ENCODE peak calls at places on chromosomes 11 and 22, in six cellular contexts. K, P, L, R, F and O are unnamed samples.

GRCh38 chr11:5258543-5259262 is 4.1 kb upstream of the HBG2 start:
- DNase-seq in F (no peak), P (no peak), L (no peak), R (no peak), K (no peak), O (no peak)

GRCh38 chr11:122159173-122159701 is 43.2 kb upstream of the BLID start:
- DNase-seq in R (no peak), F (no peak), L (peak; percentile 43), P (peak; percentile 23), K (no peak), O (no peak)

GRCh38 chr11:472272-472671 is 22.2 kb downstream of the PTDSS2 start:
- DNase-seq in R (no peak), F (no peak), P (no peak), K (no peak), L (no peak), O (no peak)

GRCh38 chr11:87007938-87008337 is 29.8 kb upstream of the TMEM135 start:
- DNase-seq in L (no peak), K (no peak), P (no peak), R (no peak), F (no peak), O (no peak)

GRCh38 chr11:117490019-117490679 is 162.5 kb downstream of the CEP164 start:
- DNase-seq in P (no peak), F (no peak), K (no peak), L (no peak), R (no peak), O (no peak)

GRCh38 chr11:837189-837989 is 4.6 kb downstream of the CD151 start:
- DNase-seq in K (no peak), L (no peak), P (no peak), F (no peak), R (no peak), O (no peak)

GRCh38 chr11:45816614-45817013 is 11.7 kb downstream of the SLC35C1 start:
- DNase-seq in F (no peak), P (no peak), K (no peak), R (peak; percentile 19), L (no peak), O (no peak)

GRCh38 chr11:93895106-93895862 is 44.9 kb upstream of the VSTM5 start:
- DNase-seq in L (no peak), F (no peak), K (peak; percentile 37), P (peak; percentile 53), R (no peak), O (no peak)

GRCh38 chr11:2694495-2694894 is 5.3 kb downstream of the KCNQ1OT1 start:
- DNase-seq in K (no peak), L (no peak), F (no peak), P (no peak), R (no peak), O (peak; percentile 0)

GRCh38 chr11:115178705-115179104 is 325.5 kb downstream of the CADM1 start:
- DNase-seq in K (no peak), P (no peak), F (no peak), R (no peak), L (no peak), O (no peak)

GRCh38 chr11:74783241-74783871 is 34.7 kb downstream of the RNF169 start:
- DNase-seq in P (peak; percentile 18), R (no peak), F (no peak), K (no peak), L (no peak), O (peak; percentile 29)

GRCh38 chr11:77557553-77557952 is 32.2 kb upstream of the AQP11 start:
- DNase-seq in P (peak; percentile 61), R (no peak), F (no peak), L (no peak), K (peak; percentile 33), O (no peak)

GRCh38 chr11:777288-778255 is at the start of gene GATD1:
- DNase-seq in F (peak; percentile 95), R (peak; percentile 95), K (peak; percentile 73), P (peak; percentile 87), L (peak; percentile 94), O (peak; percentile 82)

GRCh38 chr22:43395296-43395695 is 16.5 kb upstream of the MPPED1 start:
- DNase-seq in P (no peak), L (no peak), K (no peak), F (no peak), R (no peak), O (no peak)

DNA sequence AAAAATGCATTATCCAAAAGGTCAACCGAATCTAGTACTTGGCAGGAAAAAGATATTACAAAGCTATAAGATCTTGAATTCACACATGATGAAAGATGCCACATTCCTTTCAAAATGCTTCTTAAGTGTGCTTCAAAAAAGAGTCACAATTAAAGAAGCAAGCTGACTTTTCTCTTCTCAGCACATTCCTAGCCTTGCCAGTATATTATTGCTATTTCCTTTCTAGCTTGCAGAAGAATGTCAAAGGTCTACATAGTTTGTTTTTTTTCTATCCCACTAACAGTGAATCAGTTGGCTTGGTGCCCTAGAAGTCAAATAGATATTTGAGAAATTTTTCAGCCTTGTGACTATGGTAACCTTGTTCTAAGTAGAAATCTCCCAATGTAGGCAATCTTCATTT is 56.8 kb downstream of the GUCY1A2 start:
- DNase-seq in P (peak; percentile 53), K (no peak), F (no peak), L (no peak), R (no peak), O (no peak)
- H3K4me1 ChIP-seq in P (peaks cover 15% of the 10 kb centered on the region), K (no peaks in the 10 kb centered on the region), F (no peaks in the 10 kb centered on the region), L (peaks cover 4% of the 10 kb centered on the region), R (no peaks in the 10 kb centered on the region), O (no peaks in the 10 kb centered on the region)

GRCh38 chr11:62853279-62853965 is 14.0 kb upstream of the WDR74 start:
- DNase-seq in P (no peak), K (no peak), L (no peak), F (no peak), R (no peak), O (no peak)

GRCh38 chr11:62851807-62852522 is 12.6 kb upstream of the WDR74 start:
- DNase-seq in P (no peak), R (no peak), K (peak; percentile 50), L (no peak), F (no peak), O (no peak)

GRCh38 chr11:62854013-62854824 is 14.8 kb upstream of the WDR74 start:
- DNase-seq in R (no peak), K (no peak), F (no peak), P (no peak), L (no peak), O (no peak)

GRCh38 chr11:62850911-62851806 is 11.8 kb upstream of the WDR74 start:
- DNase-seq in L (no peak), K (peak; percentile 43), R (no peak), P (peak; percentile 51), F (no peak), O (no peak)

DNA sequence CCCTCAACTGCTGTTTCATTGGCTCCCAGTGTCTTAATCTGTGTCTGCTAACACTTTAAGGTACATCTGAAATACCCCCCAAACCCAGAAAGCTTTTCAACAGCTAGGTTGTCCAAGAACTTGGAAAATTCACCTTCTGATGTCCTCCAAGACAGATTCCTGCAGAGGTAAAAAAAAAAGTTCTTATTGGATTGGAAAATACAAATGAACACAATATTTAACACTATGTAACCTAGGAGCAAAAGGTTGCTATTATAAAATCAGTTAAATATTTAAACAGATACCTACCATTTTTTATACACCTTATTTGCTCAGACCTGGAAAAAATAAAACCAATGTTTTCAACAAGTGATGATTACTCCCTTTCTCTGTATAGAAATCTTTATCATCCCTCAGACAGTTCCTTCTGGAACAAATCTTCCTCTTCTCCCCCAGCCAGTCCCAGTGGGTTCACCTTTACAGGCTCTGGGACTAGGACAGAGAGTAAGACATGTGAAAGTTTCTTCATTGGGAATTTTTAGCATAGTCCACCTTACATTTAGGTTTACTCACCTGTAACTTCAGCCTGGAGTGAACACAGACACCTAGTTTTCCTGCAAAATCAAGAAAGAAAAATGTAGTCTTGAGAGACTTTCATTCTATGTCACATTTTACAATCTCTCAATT is 13.3 kb upstream of the WDR74 start:
- DNase-seq in P (no peak), L (no peak), R (no peak), F (no peak), K (no peak), O (no peak)
- H3K4me3 ChIP-seq in P (peak overlapping the region; percentile 80), L (no peak overlapping the region), R (no peak overlapping the region), F (peak overlapping the region; percentile 92), K (peak overlapping the region; percentile 7), O (no peak overlapping the region)

GRCh38 chr11:54944211-54944610 is 237.6 kb downstream of the OR4A5 start:
- DNase-seq in K (no peak), L (no peak), P (no peak), R (no peak), F (no peak), O (no peak)

GRCh38 chr11:54946429-54946828 is 239.8 kb downstream of the OR4A5 start:
- DNase-seq in R (no peak), K (no peak), F (no peak), L (no peak), P (no peak), O (no peak)
- TF ChIP-seq EP300 in R (no peak), K (no peak), F (no peak), L (no peak), P (no peak), O (no peak)

GRCh38 chr11:133742388-133742787 is 102.9 kb downstream of the SPATA19 start:
- DNase-seq in F (no peak), P (no peak), K (no peak), R (no peak), L (no peak), O (no peak)
- H3K4me1 ChIP-seq in F (no peaks in the 10 kb centered on the region), P (no peaks in the 10 kb centered on the region), K (no peaks in the 10 kb centered on the region), R (no peaks in the 10 kb centered on the region), L (no peaks in the 10 kb centered on the region), O (no peaks in the 10 kb centered on the region)

GRCh38 chr22:40209945-40210485 is 32.3 kb downstream of the TNRC6B start:
- DNase-seq in L (no peak), F (no peak), R (no peak), K (no peak), P (no peak), O (no peak)
- H3K4me3 ChIP-seq in L (no peak overlapping the region), F (no peak overlapping the region), R (no peak overlapping the region), K (no peak overlapping the region), P (no peak overlapping the region), O (no peak overlapping the region)